ENCODE peak calls at places on chromosomes 13 and 19, in nine cellular contexts. J, K, T, U, R, Q, S, G and P are unnamed samples.

GRCh38 chr13:25217023-25217909 is 45.2 kb upstream of the AMER2 start:
- DNase-seq in K (no peak), G (no peak), U (no peak), J (no peak), S (no peak), Q (no peak), R (no peak), T (no peak), P (peak; percentile 52)

GRCh38 chr19:38303517-38304351 is at the start of gene C19orf33:
- DNase-seq in G (no peak), R (no peak), T (no peak), U (peak; percentile 88), K (no peak), J (peak; percentile 36), Q (no peak), S (no peak), P (no peak)

GRCh38 chr19:17739121-17739875 is 12.0 kb upstream of the FCHO1 start:
- DNase-seq in T (no peak), J (peak; percentile 28), U (no peak), G (no peak), S (no peak), Q (peak; percentile 37), R (no peak), K (no peak), P (no peak)

GRCh38 chr13:114161644-114162532 is 17.2 kb upstream of the CFAP97D2 start:
- DNase-seq in U (peak; percentile 59), T (peak; percentile 58), K (peak; percentile 58), Q (no peak), S (no peak), G (no peak), J (peak; percentile 29), R (no peak), P (no peak)

GRCh38 chr19:45468159-45468651 is 409 bp downstream of the FOSB start:
- DNase-seq in Q (peak; percentile 49), S (no peak), T (no peak), J (no peak), R (no peak), G (no peak), U (peak; percentile 35), K (no peak), P (no peak)

GRCh38 chr19:14695471-14695870 is 5.6 kb downstream of the ZNF333 start:
- DNase-seq in Q (no peak), U (no peak), J (no peak), K (no peak), G (no peak), T (no peak), R (no peak), S (no peak), P (no peak)

GRCh38 chr13:42548731-42549554 is 25.0 kb upstream of the TNFSF11 start:
- DNase-seq in G (no peak), K (no peak), Q (peak; percentile 44), T (no peak), J (peak; percentile 8), U (peak; percentile 26), R (no peak), S (no peak), P (no peak)

GRCh38 chr13:110121312-110122083 is 185.5 kb downstream of the COL4A1 start:
- DNase-seq in G (no peak), S (no peak), Q (no peak), J (no peak), R (no peak), K (no peak), U (no peak), T (no peak), P (no peak)

GRCh38 chr19:10654610-10655456 is 687 bp downstream of the ILF3 start:
- DNase-seq in U (peak; percentile 35), S (no peak), R (no peak), J (peak; percentile 51), T (peak; percentile 60), Q (peak; percentile 78), K (peak; percentile 40), G (peak; percentile 55), P (no peak)

GRCh38 chr13:23449386-23450162 is 16.1 kb upstream of the SACS start:
- DNase-seq in Q (no peak), R (no peak), U (no peak), J (no peak), T (no peak), G (no peak), K (no peak), S (no peak), P (no peak)

GRCh38 chr13:49651775-49652690 is 23.7 kb downstream of the ARL11 start:
- DNase-seq in J (no peak), Q (peak; percentile 40), S (no peak), K (no peak), U (no peak), R (no peak), T (no peak), G (no peak), P (no peak)

GRCh38 chr13:49646688-49647087 is 18.4 kb downstream of the ARL11 start:
- DNase-seq in Q (no peak), K (no peak), S (no peak), R (no peak), J (no peak), T (no peak), G (no peak), U (no peak), P (no peak)

GRCh38 chr13:49649963-49650312 is 21.6 kb downstream of the ARL11 start:
- DNase-seq in J (no peak), G (no peak), U (no peak), Q (no peak), R (no peak), S (no peak), K (no peak), T (no peak), P (no peak)

GRCh38 chr13:49652691-49653305 is 24.5 kb downstream of the ARL11 start:
- DNase-seq in K (no peak), U (peak; percentile 30), G (peak; percentile 54), T (no peak), S (no peak), R (no peak), J (no peak), Q (peak; percentile 45), P (no peak)

DNA sequence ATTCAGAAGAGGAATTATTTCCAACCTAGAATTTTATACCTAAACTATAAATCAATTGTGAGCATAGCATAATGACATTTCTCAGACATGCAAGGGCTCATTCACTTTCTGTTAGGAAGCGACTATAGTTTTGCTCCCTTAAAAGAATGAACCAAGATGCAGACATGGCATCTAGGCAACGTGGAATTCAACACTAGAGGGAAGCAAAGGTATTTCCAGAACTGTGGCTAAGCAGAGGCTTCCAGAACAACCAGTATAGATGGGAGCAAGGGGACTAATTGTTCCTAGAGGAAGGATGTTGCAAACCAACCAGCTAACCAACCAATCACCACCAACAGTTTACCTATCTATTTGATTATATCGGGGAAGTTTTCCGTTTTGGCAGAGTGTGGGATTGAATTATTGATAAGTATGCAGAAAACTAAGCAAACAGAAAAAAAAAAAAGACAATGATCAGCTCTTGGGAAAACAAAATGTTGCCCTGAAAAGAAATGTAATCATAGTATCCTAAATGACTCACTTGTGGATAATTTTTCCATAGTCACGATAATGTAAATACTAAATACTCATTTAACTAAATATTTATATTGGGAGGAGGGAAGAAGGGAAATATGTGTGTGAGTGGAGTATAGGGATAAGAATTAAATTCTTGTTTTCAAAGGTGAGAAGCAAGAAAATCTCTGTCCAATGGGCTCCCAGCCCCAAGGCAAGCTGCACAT is 21.1 kb downstream of the ARL11 start:
- DNase-seq in G (no peak), R (no peak), K (no peak), Q (no peak), T (no peak), U (no peak), J (no peak), S (no peak), P (no peak)
- TF ChIP-seq CTCF in G (no peak), R (peak; percentile 27), K (peak; percentile 40), Q (peak; percentile 28), T (peak; percentile 42), U (peak; percentile 9), J (peak; percentile 48), S (peak; percentile 61), P (peak; percentile 52)

GRCh38 chr13:46146898-46147297 is 35.1 kb downstream of the LCP1 start:
- DNase-seq in S (no peak), U (no peak), R (no peak), Q (peak; percentile 32), G (peak; percentile 28), J (no peak), K (no peak), T (no peak), P (no peak)
- TF ChIP-seq CTCF in S (peak; percentile 36), U (no peak), R (no peak), Q (peak; percentile 17), G (no peak), J (peak; percentile 21), K (no peak), T (no peak), P (peak; percentile 61)

GRCh38 chr19:51663650-51664049 is 17.0 kb upstream of the SIGLEC14 start:
- DNase-seq in J (no peak), R (no peak), Q (no peak), T (no peak), U (no peak), G (no peak), S (no peak), K (no peak), P (no peak)

GRCh38 chr19:51664997-51665396 is 18.4 kb upstream of the SIGLEC14 start:
- DNase-seq in U (no peak), Q (no peak), G (no peak), R (no peak), J (no peak), T (no peak), K (no peak), S (no peak), P (no peak)

GRCh38 chr19:51664131-51664530 is 17.5 kb upstream of the SIGLEC14 start:
- DNase-seq in Q (no peak), K (no peak), T (no peak), S (no peak), G (no peak), R (no peak), J (no peak), U (no peak), P (no peak)

GRCh38 chr19:51660975-51661600 is 14.5 kb upstream of the SIGLEC14 start:
- DNase-seq in T (peak; percentile 63), J (peak; percentile 81), K (peak; percentile 68), G (peak; percentile 87), R (no peak), U (peak; percentile 65), S (no peak), Q (peak; percentile 85), P (peak; percentile 13)
- TF ChIP-seq CTCF in T (peak; percentile 47), J (peak; percentile 74), K (peak; percentile 37), G (peak; percentile 63), R (peak; percentile 53), U (peak; percentile 40), S (peak; percentile 73), Q (peak; percentile 63), P (peak; percentile 76)

DNA sequence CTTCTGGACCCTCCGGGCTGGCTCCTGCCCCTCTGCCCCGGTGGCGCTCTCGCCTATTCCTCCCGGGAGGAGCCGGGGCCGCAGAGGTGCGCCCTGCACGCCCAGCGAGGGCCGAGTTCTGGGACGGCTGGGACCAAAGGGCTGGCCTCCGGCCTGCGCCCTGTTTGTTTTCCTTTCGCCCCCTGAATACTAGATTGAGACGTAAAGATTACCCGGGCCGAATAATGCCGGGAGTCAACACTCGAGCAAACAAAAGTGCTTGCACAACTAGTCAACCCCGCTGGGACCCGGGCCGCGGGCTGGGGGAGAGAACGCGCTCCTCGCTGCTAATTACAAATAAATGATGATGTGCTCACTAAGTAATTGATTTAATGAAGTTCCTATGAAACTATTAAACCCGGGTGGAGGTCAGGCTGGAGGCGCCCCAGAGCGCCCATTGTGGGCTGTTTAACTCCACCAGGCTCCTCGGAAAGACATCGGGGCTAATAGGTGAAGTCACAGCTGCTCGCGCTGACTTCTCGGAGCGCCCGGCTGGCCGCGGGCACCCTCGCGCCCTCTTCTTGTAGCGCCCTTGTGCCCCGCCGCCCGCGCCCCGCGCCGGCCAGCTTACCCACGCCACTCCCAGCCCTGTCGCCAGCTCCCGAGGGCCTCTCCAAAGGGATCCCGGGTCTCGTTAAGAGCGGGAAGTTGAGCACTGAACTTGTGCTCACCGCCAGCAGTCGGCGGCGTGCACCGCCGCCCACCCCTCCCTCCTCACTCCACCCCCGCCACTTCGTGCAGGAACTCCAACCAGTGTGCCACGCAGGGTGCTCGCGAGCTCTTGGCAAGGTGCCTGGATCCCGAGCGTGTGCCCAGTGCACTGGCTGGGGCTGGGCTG is 14.9 kb downstream of the ZIC5 start:
- DNase-seq in Q (peak; percentile 44), T (no peak), U (no peak), S (no peak), K (no peak), J (no peak), R (no peak), G (peak; percentile 27), P (no peak)
- TF ChIP-seq CTCF in Q (no peak), T (no peak), U (no peak), S (no peak), K (no peak), J (no peak), R (no peak), G (no peak), P (no peak)